ENCODE peak calls at places on chromosomes 12 and 14, in five cellular contexts. V, C, T, M and U are unnamed samples.
A peak's percentile ranks its signal among the peaks of the same experiment; 100 is the strongest.

GRCh38 chr14:94921870-94922585 is 152.1 kb upstream of the GSC start:
- DNase-seq in V (no peak), C (no peak), T (no peak), M (no peak), U (no peak)

GRCh38 chr12:29283969-29284368 is 97.0 kb downstream of the ERGIC2 start:
- DNase-seq in V (no peak), C (no peak), T (no peak), M (no peak), U (no peak)

GRCh38 chr12:130870442-130871285 is 1.2 kb upstream of the RAN start:
- DNase-seq in V (peak; percentile 58), C (peak; percentile 53), T (peak; percentile 53), M (peak; percentile 52), U (peak; percentile 88)

GRCh38 chr14:74438351-74438915 is 12.4 kb upstream of the SYNDIG1L start:
- DNase-seq in V (no peak), C (no peak), T (no peak), M (no peak), U (no peak)

GRCh38 chr14:64272019-64272418 is 22.2 kb downstream of the ESR2 start:
- DNase-seq in V (no peak), C (no peak), T (no peak), M (no peak), U (no peak)

GRCh38 chr12:77007476-77007875 is 57.9 kb downstream of the E2F7 start:
- DNase-seq in V (no peak), C (no peak), T (no peak), M (no peak), U (no peak)

GRCh38 chr14:77014004-77014604 is 14.4 kb downstream of the IRF2BPL start:
- DNase-seq in V (peak; percentile 77), C (peak; percentile 72), T (peak; percentile 97), M (peak; percentile 62), U (no peak)

GRCh38 chr12:74365178-74365964 is 172.3 kb upstream of the ATXN7L3B start:
- DNase-seq in V (no peak), C (no peak), T (peak; percentile 12), M (peak; percentile 30), U (peak; percentile 11)

GRCh38 chr12:4720637-4720995 is 416 bp downstream of the GALNT8 start:
- DNase-seq in V (no peak), C (no peak), T (no peak), M (no peak), U (no peak)

GRCh38 chr12:5438671-5439200 is 6.8 kb downstream of the NTF3 start:
- DNase-seq in V (no peak), C (no peak), T (no peak), M (no peak), U (no peak)

GRCh38 chr12:2017724-2018337 is 13.6 kb upstream of the DCP1B start:
- DNase-seq in V (no peak), C (no peak), T (no peak), M (no peak), U (no peak)

GRCh38 chr12:32698285-32698684 is 19.2 kb downstream of the DNM1L start:
- DNase-seq in V (no peak), C (no peak), T (no peak), M (no peak), U (no peak)

GRCh38 chr12:93156091-93156490 is 221.6 kb upstream of the NUDT4 start:
- DNase-seq in V (peak; percentile 48), C (no peak), T (no peak), M (no peak), U (no peak)

GRCh38 chr12:99709619-99710018 is 62.1 kb downstream of the GARIN6 start:
- DNase-seq in V (no peak), C (no peak), T (no peak), M (no peak), U (no peak)

GRCh38 chr12:123171967-123172366 is 21.1 kb upstream of the PITPNM2 start:
- DNase-seq in V (no peak), C (no peak), T (no peak), M (no peak), U (no peak)

GRCh38 chr14:89219056-89219455 is 198.0 kb downstream of the FOXN3 start:
- DNase-seq in V (no peak), C (no peak), T (no peak), M (no peak), U (no peak)

GRCh38 chr12:24948816-24949722 is at the start of gene BCAT1:
- DNase-seq in V (peak; percentile 64), C (peak; percentile 26), T (peak; percentile 64), M (peak; percentile 60), U (peak; percentile 92)

GRCh38 chr12:67928621-67929369 is 60.5 kb upstream of the IFNG-AS1 start:
- DNase-seq in V (peak; percentile 45), C (no peak), T (no peak), M (no peak), U (no peak)

GRCh38 chr12:101642115-101643067 is 47.6 kb downstream of the MYBPC1 start:
- DNase-seq in V (peak; percentile 67), C (peak; percentile 29), T (peak; percentile 58), M (peak; percentile 20), U (no peak)

GRCh38 chr14:104609666-104610065 is 5.1 kb upstream of the TMEM179 start:
- DNase-seq in V (no peak), C (no peak), T (no peak), M (no peak), U (no peak)

GRCh38 chr14:76509291-76509690 is 133.4 kb downstream of the ESRRB start:
- DNase-seq in V (no peak), C (no peak), T (no peak), M (no peak), U (no peak)

GRCh38 chr14:58817846-58818245 is 180.1 kb downstream of the DACT1 start:
- DNase-seq in V (no peak), C (no peak), T (no peak), M (no peak), U (no peak)

GRCh38 chr12:127280393-127281275 is 986.3 kb upstream of the TMEM132C start:
- DNase-seq in V (peak; percentile 72), C (no peak), T (peak; percentile 45), M (peak; percentile 68), U (peak; percentile 79)

GRCh38 chr12:53097207-53097563 is 282 bp upstream of the IGFBP6 start:
- DNase-seq in V (no peak), C (no peak), T (no peak), M (no peak), U (no peak)

GRCh38 chr14:81555051-81555450 is 21.4 kb upstream of the SEL1L start:
- DNase-seq in V (no peak), C (no peak), T (peak; percentile 32), M (no peak), U (no peak)

GRCh38 chr14:55977346-55977745 is 140.9 kb upstream of the PELI2 start:
- DNase-seq in V (no peak), C (no peak), T (peak; percentile 31), M (no peak), U (no peak)

GRCh38 chr14:95098984-95099599 is 58.2 kb downstream of the DICER1 start:
- DNase-seq in V (peak; percentile 63), C (peak; percentile 56), T (peak; percentile 78), M (peak; percentile 61), U (peak; percentile 78)

GRCh38 chr12:6946033-6946919 is 2.5 kb downstream of the C12orf57 start:
- DNase-seq in V (peak; percentile 97), C (no peak), T (peak; percentile 99), M (peak; percentile 94), U (no peak)
- TF ChIP-seq POLR2A in V (no peak), C (no peak), T (no peak), M (peak; percentile 90), U (peak; percentile 38)

DNA sequence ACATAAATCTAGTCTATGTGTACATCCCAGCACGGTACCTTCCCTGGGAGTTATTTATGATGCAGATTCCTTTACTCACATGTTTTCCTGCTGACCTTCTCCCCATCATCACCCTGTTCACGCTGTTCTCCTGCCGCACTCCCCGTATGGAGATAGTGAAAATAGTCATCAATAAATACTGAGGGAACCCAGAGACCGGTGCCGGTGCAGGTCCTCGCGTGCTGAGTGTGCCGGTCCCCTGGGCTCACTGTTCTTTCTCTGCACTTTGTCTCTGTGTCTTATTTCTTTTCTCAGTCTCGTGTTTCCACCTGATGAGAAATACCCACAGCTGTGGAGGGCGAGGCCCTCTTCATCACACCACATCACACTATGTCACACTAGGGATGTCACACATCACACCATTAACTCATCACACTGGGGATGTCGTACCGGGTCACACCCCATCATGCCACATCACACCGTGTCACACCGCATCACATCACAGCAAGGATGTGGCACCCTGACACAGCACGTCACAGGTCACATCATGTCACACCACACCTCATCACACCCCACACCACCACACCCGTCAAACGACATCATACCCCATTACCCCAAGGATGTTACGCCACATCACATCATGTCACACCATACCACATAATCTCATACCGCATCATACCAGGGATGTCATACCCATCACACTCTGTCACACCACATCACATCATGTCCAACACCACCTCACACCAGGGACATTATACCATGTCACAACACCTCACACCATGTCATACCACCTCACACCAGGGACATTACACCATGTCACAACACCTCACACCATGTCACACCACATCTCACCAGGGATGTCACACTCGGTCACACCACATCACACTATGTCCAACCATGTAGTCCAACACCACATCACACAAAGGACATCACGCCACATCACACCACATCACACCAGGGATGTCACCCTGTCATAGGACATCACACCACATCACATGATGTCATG is 207.0 kb downstream of the TMEM121 start:
- DNase-seq in V (no peak), C (no peak), T (no peak), M (no peak), U (no peak)
- TF ChIP-seq POLR2A in V (no peak), C (no peak), T (no peak), M (no peak), U (no peak)

GRCh38 chr14:61761959-61762786 is at the start of gene SNAPC1:
- DNase-seq in V (peak; percentile 97), C (peak; percentile 96), T (peak; percentile 98), M (peak; percentile 98), U (peak; percentile 98)
- TF ChIP-seq POLR2A in V (no peak), C (peak; percentile 96), T (peak; percentile 5), M (peak; percentile 96), U (peak; percentile 88)

DNA sequence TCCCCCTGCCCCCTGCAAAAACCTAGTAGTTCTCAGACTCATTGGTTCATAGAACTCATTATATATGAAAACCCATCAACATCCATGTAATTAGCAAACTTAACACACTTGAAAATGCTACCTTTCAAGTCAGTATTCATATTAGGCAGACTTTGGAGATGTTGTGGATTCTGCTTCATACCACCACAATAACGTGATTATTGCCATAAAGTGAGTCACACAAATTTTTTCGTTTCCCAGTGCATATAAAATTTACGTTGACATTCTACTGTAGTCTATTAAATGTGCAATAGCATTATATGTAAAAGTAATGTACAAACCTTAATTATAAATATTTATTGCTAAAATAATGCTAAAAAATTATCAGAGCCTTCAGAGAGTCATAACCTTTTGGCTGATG is 654.0 kb downstream of the DIO2 start:
- DNase-seq in V (no peak), C (no peak), T (no peak), M (no peak), U (no peak)
- TF ChIP-seq POLR2A in V (no peak), C (no peak), T (no peak), M (no peak), U (no peak)

DNA sequence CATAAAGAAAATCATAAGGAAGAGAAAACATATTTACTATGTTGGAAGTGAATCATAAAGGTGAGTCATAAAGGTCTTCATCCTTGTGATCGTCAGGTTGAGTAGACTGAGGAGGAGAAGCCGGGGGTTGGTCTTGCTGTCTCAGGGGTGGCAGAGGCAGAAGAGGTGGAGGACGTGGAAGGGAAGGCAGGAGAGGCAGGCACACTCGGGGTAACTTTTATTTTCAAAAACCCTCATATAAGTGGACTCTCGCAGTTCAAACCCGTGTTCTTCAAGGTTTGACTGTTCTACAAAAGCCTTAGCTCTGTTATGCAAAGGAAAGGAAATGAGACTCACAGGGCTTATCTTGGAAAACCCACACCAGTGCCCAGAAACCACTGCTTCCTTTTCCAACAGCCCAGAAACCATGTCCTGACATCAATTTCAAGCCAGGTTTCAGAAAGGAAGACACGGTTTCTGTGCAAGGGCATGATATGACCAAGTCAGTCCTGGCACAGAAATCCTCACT is 14.0 kb downstream of the SMCO2 start:
- DNase-seq in V (no peak), C (no peak), T (no peak), M (no peak), U (no peak)
- TF ChIP-seq POLR2A in V (no peak), C (no peak), T (no peak), M (no peak), U (no peak)